ENCODE peak calls at places on chromosome 1, in six cellular contexts. X is NCI-H774; I is iPS-NIHi11; Q is activated CD4-positive, alpha-beta T cell treated with anti-CD3 and anti-CD28 coated beads for 48 hours; A is D341Med; N is EH. D is an unnamed sample.

GRCh38 chr1:240399381-240399780 is 212.6 kb downstream of the GREM2 start:
- DNase-seq in N (peak), A (no peak), X (no peak), I (no peak), Q (no peak), D (peak)

GRCh38 chr1:197619008-197619640 is 156.2 kb downstream of the DENND1B start:
- DNase-seq in A (no peak), N (peak), I (no peak), X (peak), Q (no peak), D (peak)

GRCh38 chr1:202848191-202848542 is 37.4 kb downstream of the PCAT6 start:
- DNase-seq in N (no peak), I (no peak), A (no peak), Q (no peak), X (no peak), D (no peak)

GRCh38 chr1:30856260-30856790 is 52.2 kb downstream of the SDC3 start:
- DNase-seq in Q (no peak), X (peak), I (no peak), N (peak), A (peak), D (peak)

GRCh38 chr1:37360011-37360410 is 114.4 kb upstream of the ZC3H12A start:
- DNase-seq in X (no peak), A (no peak), Q (no peak), I (no peak), N (no peak), D (no peak)

GRCh38 chr1:10694633-10695627 is 101.5 kb downstream of the CASZ1 start:
- DNase-seq in A (peak), X (peak), I (peak), N (peak), Q (peak), D (peak)

GRCh38 chr1:245039196-245039595 is 115.6 kb upstream of the KIF26B start:
- DNase-seq in N (no peak), A (no peak), X (no peak), Q (no peak), I (no peak), D (no peak)

GRCh38 chr1:4396571-4396970 is 257.8 kb upstream of the AJAP1 start:
- DNase-seq in X (no peak), Q (no peak), I (no peak), A (no peak), N (no peak), D (no peak)

GRCh38 chr1:217526636-217527035 is 104.3 kb downstream of the GPATCH2 start:
- DNase-seq in Q (no peak), X (no peak), A (no peak), N (no peak), I (no peak), D (no peak)

GRCh38 chr1:181043025-181043880 is 9.5 kb downstream of the MR1 start:
- DNase-seq in X (no peak), Q (no peak), I (peak), N (peak), A (no peak), D (no peak)

GRCh38 chr1:37574834-37575479 is 18.2 kb downstream of the DNALI1 start:
- DNase-seq in N (peak), Q (no peak), X (no peak), I (no peak), A (no peak), D (peak)

GRCh38 chr1:40633563-40634376 is 31.7 kb downstream of the RIMS3 start:
- DNase-seq in N (no peak), X (no peak), I (no peak), Q (no peak), A (no peak), D (no peak)

D was measured in astrocyte.